ENCODE peak calls at places on chromosome 11, in five cellular contexts. K, X, U, Q and R are unnamed samples.

GRCh38 chr11:125588505-125588904 is 4.1 kb upstream of the STT3A start:
- DNase-seq in X (no peak), U (no peak), Q (no peak), K (no peak), R (no peak)

GRCh38 chr11:35649984-35650383 is 12.6 kb upstream of the TRIM44 start:
- DNase-seq in Q (no peak), U (no peak), X (peak; percentile 49), K (no peak), R (no peak)

GRCh38 chr11:9787981-9788521 is 124.2 kb downstream of the SWAP70 start:
- DNase-seq in X (peak; percentile 90), K (no peak), Q (no peak), U (no peak), R (no peak)

GRCh38 chr11:15941206-15941770 is 415.1 kb downstream of the SOX6 start:
- DNase-seq in X (peak; percentile 47), Q (peak; percentile 80), K (peak; percentile 73), U (no peak), R (no peak)

GRCh38 chr11:46295312-46295995 is 18.0 kb downstream of the CREB3L1 start:
- DNase-seq in Q (peak; percentile 86), K (peak; percentile 91), X (peak; percentile 55), U (no peak), R (no peak)

GRCh38 chr11:19935507-19935906 is 222.9 kb downstream of the NAV2 start:
- DNase-seq in X (peak; percentile 46), K (no peak), Q (no peak), U (peak; percentile 31), R (no peak)

GRCh38 chr11:57357827-57358226 is 19.7 kb downstream of the P2RX3 start:
- DNase-seq in K (no peak), X (no peak), U (no peak), Q (no peak), R (no peak)

GRCh38 chr11:24357620-24358386 is 139.1 kb upstream of the LUZP2 start:
- DNase-seq in Q (no peak), U (no peak), K (no peak), X (no peak), R (no peak)

GRCh38 chr11:60925685-60926267 is 1.5 kb downstream of the TMEM132A start:
- DNase-seq in U (peak; percentile 52), Q (no peak), K (peak; percentile 92), X (no peak), R (peak; percentile 72)

GRCh38 chr11:86692746-86693145 is 20.3 kb upstream of the ME3 start:
- DNase-seq in U (no peak), Q (no peak), X (no peak), K (no peak), R (no peak)

GRCh38 chr11:47331454-47332302 is 20.8 kb downstream of the MYBPC3 start:
- DNase-seq in U (no peak), Q (no peak), K (no peak), X (no peak), R (no peak)

GRCh38 chr11:126366064-126366822 is 10.8 kb downstream of the ST3GAL4 start:
- DNase-seq in X (no peak), U (no peak), Q (peak; percentile 73), K (no peak), R (peak; percentile 70)

GRCh38 chr11:27193434-27194225 is 153.0 kb downstream of the BBOX1 start:
- DNase-seq in Q (no peak), K (no peak), U (no peak), X (no peak), R (no peak)

GRCh38 chr11:59822989-59823566 is 12.5 kb upstream of the MRPL16 start:
- DNase-seq in Q (no peak), U (peak; percentile 68), K (peak; percentile 22), X (peak; percentile 34), R (no peak)

GRCh38 chr11:67368621-67369020 is 4.8 kb downstream of the CLCF1 start:
- DNase-seq in U (no peak), X (no peak), Q (no peak), K (no peak), R (no peak)

GRCh38 chr11:77107950-77108349 is 5.3 kb downstream of the OMP start:
- DNase-seq in U (peak; percentile 73), Q (no peak), K (no peak), X (peak; percentile 77), R (no peak)

GRCh38 chr11:101187748-101188147 is 58.1 kb upstream of the PGR start:
- DNase-seq in K (no peak), X (no peak), U (no peak), Q (no peak), R (no peak)

GRCh38 chr11:61627831-61628753 is 47.2 kb upstream of the SYT7 start:
- DNase-seq in K (peak; percentile 80), U (peak; percentile 65), X (peak; percentile 63), Q (peak; percentile 83), R (no peak)

GRCh38 chr11:118845369-118845768 is 38.3 kb upstream of the CXCR5 start:
- DNase-seq in K (no peak), Q (no peak), U (no peak), X (no peak), R (no peak)

GRCh38 chr11:128297805-128298204 is 289.6 kb downstream of the ETS1 start:
- DNase-seq in Q (no peak), K (no peak), X (no peak), U (no peak), R (no peak)

GRCh38 chr11:73838443-73839122 is 38.1 kb downstream of the COA4 start:
- DNase-seq in Q (no peak), X (peak; percentile 9), U (no peak), K (no peak), R (no peak)

GRCh38 chr11:86515297-86516094 is 140.8 kb downstream of the CCDC81 start:
- DNase-seq in Q (no peak), K (no peak), X (peak; percentile 89), U (no peak), R (no peak)

GRCh38 chr11:123168955-123169484 is 26.0 kb downstream of the CLMP start:
- DNase-seq in Q (no peak), U (no peak), X (no peak), K (peak; percentile 46), R (no peak)

GRCh38 chr11:68142028-68142412 is 20.8 kb upstream of the CHKA start:
- DNase-seq in U (no peak), X (no peak), Q (no peak), K (no peak), R (no peak)

GRCh38 chr11:108370990-108371389 is 96.3 kb downstream of the C11orf65 start:
- DNase-seq in K (no peak), U (no peak), Q (no peak), X (no peak), R (no peak)

GRCh38 chr11:126113012-126113411 is 50.3 kb upstream of the CDON start:
- DNase-seq in Q (no peak), K (no peak), U (no peak), X (no peak), R (no peak)

GRCh38 chr11:116840224-116840745 is 2.9 kb upstream of the APOA1 start:
- DNase-seq in Q (no peak), U (no peak), X (no peak), K (no peak), R (no peak)

GRCh38 chr11:108915666-108916065 is 250.8 kb downstream of the DDX10 start:
- DNase-seq in U (no peak), Q (no peak), K (no peak), X (no peak), R (no peak)

GRCh38 chr11:72792437-72793021 is 1.3 kb downstream of the STARD10 start:
- DNase-seq in Q (no peak), X (no peak), U (no peak), K (no peak), R (no peak)

GRCh38 chr11:85590848-85591483 is 36.2 kb downstream of the DLG2 start:
- DNase-seq in U (peak; percentile 60), X (peak; percentile 25), K (no peak), Q (no peak), R (no peak)

GRCh38 chr11:2655834-2656622 is 43.8 kb downstream of the KCNQ1OT1 start:
- DNase-seq in X (no peak), U (peak; percentile 10), Q (no peak), K (no peak), R (no peak)

GRCh38 chr11:1774886-1775285 is 11.2 kb upstream of the CTSD start:
- DNase-seq in K (no peak), Q (peak; percentile 57), X (no peak), U (no peak), R (no peak)

GRCh38 chr11:116580828-116581227 is 192.0 kb downstream of the BUD13 start:
- DNase-seq in U (no peak), X (no peak), Q (no peak), K (peak; percentile 68), R (peak; percentile 56)

GRCh38 chr11:13098067-13098466 is 89.0 kb downstream of the RASSF10 start:
- DNase-seq in K (no peak), Q (no peak), X (no peak), U (peak; percentile 65), R (no peak)

GRCh38 chr11:126411971-126412381 is 56.5 kb downstream of the ST3GAL4 start:
- DNase-seq in U (no peak), Q (no peak), K (no peak), X (no peak), R (no peak)

GRCh38 chr11:122598971-122599370 is 56.6 kb upstream of the UBASH3B start:
- DNase-seq in X (no peak), K (no peak), U (peak; percentile 59), Q (no peak), R (no peak)

GRCh38 chr11:120642196-120642894 is 130.8 kb downstream of the GRIK4 start:
- DNase-seq in Q (no peak), U (no peak), K (no peak), X (no peak), R (no peak)

GRCh38 chr11:74956387-74956786 is 7.3 kb downstream of the SPCS2 start:
- DNase-seq in Q (no peak), K (no peak), U (no peak), X (no peak), R (no peak)

GRCh38 chr11:2531277-2531986 is 86.6 kb downstream of the KCNQ1 start:
- DNase-seq in X (peak; percentile 20), U (peak; percentile 53), K (peak; percentile 95), Q (peak; percentile 89), R (peak; percentile 81)